ENCODE peak calls at places on chromosomes 7 and 10, in ten cellular contexts. F is posterior vena cava; M is activated CD4-positive, alpha-beta T cell treated with anti-CD3 and anti-CD28 coated beads for 24 hours; X is T-helper 1 cell; K is GOT3; L is AG10803; W is MCF 10A; I is left ventricle myocardium inferior; T is NCI-H460; Z is stomach. C is an unnamed sample.

GRCh38 chr10:62790571-62790970 is 13.9 kb upstream of the ADO start:
- DNase-seq in F (no peak), M (no peak), X (no peak), K (no peak), L (no peak), W (no peak), I (no peak), T (no peak), Z (no peak), C (no peak)

GRCh38 chr10:113987156-113987555 is 56.5 kb upstream of the ADRB1 start:
- DNase-seq in F (no peak), M (no peak), X (no peak), K (no peak), L (no peak), W (no peak), I (no peak), T (no peak), Z (no peak), C (no peak)

GRCh38 chr10:86203162-86203905 is 163.3 kb downstream of the GRID1 start:
- DNase-seq in F (peak; percentile 54), M (no peak), X (no peak), K (no peak), L (peak; percentile 4), W (peak; percentile 49), I (no peak), T (peak; percentile 25), Z (no peak), C (peak; percentile 47)

GRCh38 chr10:98486421-98486820 is 39.7 kb upstream of the HPS1 start:
- DNase-seq in F (no peak), M (no peak), X (no peak), K (no peak), L (peak; percentile 88), W (no peak), I (no peak), T (no peak), Z (no peak), C (no peak)

GRCh38 chr10:1183033-1183396 is 126.8 kb downstream of the WDR37 start:
- DNase-seq in F (peak; percentile 73), M (no peak), X (no peak), K (no peak), L (no peak), W (no peak), I (no peak), T (no peak), Z (no peak), C (no peak)

GRCh38 chr10:12907651-12908050 is 93.9 kb downstream of the CCDC3 start:
- DNase-seq in F (no peak), M (no peak), X (no peak), K (no peak), L (no peak), W (no peak), I (no peak), T (no peak), Z (no peak), C (no peak)

GRCh38 chr10:112811741-112812551 is 138.1 kb upstream of the TCF7L2 start:
- DNase-seq in F (peak; percentile 85), M (no peak), X (no peak), K (no peak), L (peak; percentile 95), W (peak; percentile 89), I (no peak), T (peak; percentile 33), Z (peak; percentile 75), C (peak; percentile 75)

GRCh38 chr7:73329861-73330581 is 2.1 kb downstream of the FKBP6 start:
- DNase-seq in F (no peak), M (no peak), X (no peak), K (no peak), L (peak; percentile 17), W (no peak), I (no peak), T (no peak), Z (no peak), C (no peak)

GRCh38 chr10:120415709-120416330 is 41.2 kb upstream of the PLPP4 start:
- DNase-seq in F (no peak), M (no peak), X (no peak), K (no peak), L (peak; percentile 83), W (peak; percentile 25), I (no peak), T (no peak), Z (no peak), C (peak; percentile 10)

GRCh38 chr7:84176716-84177115 is 17.9 kb downstream of the SEMA3A start:
- DNase-seq in F (no peak), M (no peak), X (no peak), K (no peak), L (peak; percentile 80), W (peak; percentile 75), I (no peak), T (no peak), Z (no peak), C (no peak)

GRCh38 chr7:38280707-38281106 is 7.3 kb upstream of the TARP start:
- DNase-seq in F (no peak), M (no peak), X (no peak), K (no peak), L (no peak), W (no peak), I (no peak), T (no peak), Z (no peak), C (no peak)

GRCh38 chr10:37053476-37053875 is 71.9 kb upstream of the ANKRD30A start:
- DNase-seq in F (no peak), M (no peak), X (no peak), K (no peak), L (no peak), W (no peak), I (no peak), T (no peak), Z (no peak), C (no peak)

GRCh38 chr7:54888736-54889082 is 129.7 kb upstream of the SEC61G start:
- DNase-seq in F (no peak), M (no peak), X (no peak), K (no peak), L (no peak), W (no peak), I (no peak), T (no peak), Z (no peak), C (no peak)

GRCh38 chr10:29120216-29120615 is 168.7 kb upstream of the LYZL1 start:
- DNase-seq in F (no peak), M (no peak), X (no peak), K (no peak), L (peak; percentile 14), W (peak; percentile 87), I (no peak), T (no peak), Z (no peak), C (peak; percentile 17)

GRCh38 chr7:116438274-116438673 is 61.3 kb upstream of the CAV2 start:
- DNase-seq in F (no peak), M (no peak), X (no peak), K (no peak), L (peak; percentile 42), W (peak; percentile 32), I (no peak), T (peak; percentile 40), Z (peak; percentile 33), C (peak; percentile 85)

GRCh38 chr10:6231146-6231545 is 28.4 kb downstream of the PFKFB3 start:
- DNase-seq in F (no peak), M (no peak), X (no peak), K (no peak), L (no peak), W (no peak), I (no peak), T (no peak), Z (no peak), C (no peak)

GRCh38 chr7:64618785-64619456 is 47.0 kb upstream of the ZNF107 start:
- DNase-seq in F (no peak), M (peak; percentile 17), X (peak; percentile 24), K (no peak), L (peak; percentile 39), W (peak; percentile 58), I (no peak), T (no peak), Z (no peak), C (peak; percentile 67)

GRCh38 chr10:12703141-12703540 is 298.4 kb downstream of the CCDC3 start:
- DNase-seq in F (no peak), M (no peak), X (no peak), K (no peak), L (no peak), W (no peak), I (no peak), T (no peak), Z (no peak), C (no peak)

GRCh38 chr7:138750473-138750872 is 47.3 kb upstream of the TMEM213 start:
- DNase-seq in F (no peak), M (no peak), X (no peak), K (no peak), L (no peak), W (no peak), I (no peak), T (no peak), Z (no peak), C (no peak)

GRCh38 chr7:107961399-107961798 is 41.6 kb downstream of the LAMB1 start:
- DNase-seq in F (no peak), M (no peak), X (no peak), K (no peak), L (peak; percentile 31), W (peak; percentile 33), I (peak; percentile 76), T (no peak), Z (no peak), C (no peak)

GRCh38 chr10:92126100-92126650 is 164.7 kb downstream of the CPEB3 start:
- DNase-seq in F (no peak), M (no peak), X (no peak), K (no peak), L (no peak), W (peak; percentile 56), I (no peak), T (no peak), Z (no peak), C (no peak)

GRCh38 chr7:51455948-51456347 is 139.3 kb upstream of the COBL start:
- DNase-seq in F (no peak), M (no peak), X (no peak), K (no peak), L (no peak), W (no peak), I (no peak), T (no peak), Z (no peak), C (peak; percentile 17)

GRCh38 chr7:142153400-142153799 is 41.9 kb downstream of the MGAM2 start:
- DNase-seq in F (no peak), M (no peak), X (no peak), K (no peak), L (no peak), W (peak; percentile 43), I (no peak), T (no peak), Z (peak; percentile 38), C (no peak)

GRCh38 chr10:90652519-90652918 is 205.3 kb downstream of the HTR7 start:
- DNase-seq in F (no peak), M (no peak), X (no peak), K (no peak), L (no peak), W (peak; percentile 49), I (no peak), T (no peak), Z (no peak), C (no peak)

GRCh38 chr10:72277996-72278667 is 4.4 kb downstream of the DDIT4 start:
- DNase-seq in F (no peak), M (no peak), X (no peak), K (no peak), L (no peak), W (peak; percentile 74), I (no peak), T (no peak), Z (no peak), C (no peak)

GRCh38 chr7:66013938-66014337 is 31.9 kb upstream of the GUSB start:
- DNase-seq in F (no peak), M (no peak), X (no peak), K (no peak), L (peak; percentile 62), W (peak; percentile 60), I (peak; percentile 29), T (peak; percentile 31), Z (peak; percentile 62), C (peak; percentile 15)

GRCh38 chr10:47033541-47034270 is 122.5 kb downstream of the PTPN20 start:
- DNase-seq in F (peak; percentile 65), M (no peak), X (no peak), K (no peak), L (no peak), W (no peak), I (no peak), T (no peak), Z (no peak), C (no peak)

GRCh38 chr7:150398965-150399320 is 19.8 kb downstream of the ZNF775 start:
- DNase-seq in F (peak; percentile 54), M (no peak), X (no peak), K (no peak), L (no peak), W (no peak), I (no peak), T (no peak), Z (no peak), C (no peak)

C was measured in LoVo.